ENCODE peak calls at places on chromosomes 2 and 18, in four cellular contexts. One of them, this sample, is unnamed.

GRCh38 chr2:68762665-68763064 is 28.1 kb downstream of the ARHGAP25 start:
- DNase-seq in fibroblast of the aortic adventitia: peak
- DNase-seq in OCI-LY7: peak
- DNase-seq in breast epithelium: no peak
- DNase-seq in this sample: no peak

GRCh38 chr2:16413947-16414346 is 251.7 kb downstream of the CYRIA start:
- DNase-seq in breast epithelium: no peak
- DNase-seq in OCI-LY7: no peak
- DNase-seq in fibroblast of the aortic adventitia: no peak
- DNase-seq in this sample: no peak

GRCh38 chr18:76564117-76564516 is 69.1 kb upstream of the ZNF516 start:
- DNase-seq in fibroblast of the aortic adventitia: peak
- DNase-seq in OCI-LY7: no peak
- DNase-seq in breast epithelium: no peak
- DNase-seq in this sample: no peak

GRCh38 chr2:222952204-222952603 is 91.4 kb downstream of the ACSL3 start:
- DNase-seq in breast epithelium: no peak
- DNase-seq in fibroblast of the aortic adventitia: no peak
- DNase-seq in OCI-LY7: peak
- DNase-seq in this sample: no peak

GRCh38 chr18:3654442-3655253 is 204.7 kb downstream of the TGIF1 start:
- DNase-seq in OCI-LY7: no peak
- DNase-seq in breast epithelium: no peak
- DNase-seq in fibroblast of the aortic adventitia: no peak
- DNase-seq in this sample: no peak

GRCh38 chr2:231069379-231070054 is 12.8 kb downstream of the PSMD1 start:
- DNase-seq in fibroblast of the aortic adventitia: peak
- DNase-seq in breast epithelium: no peak
- DNase-seq in OCI-LY7: no peak
- DNase-seq in this sample: no peak

GRCh38 chr2:6824962-6825361 is 40.7 kb downstream of the CMPK2 start:
- DNase-seq in breast epithelium: no peak
- DNase-seq in OCI-LY7: no peak
- DNase-seq in fibroblast of the aortic adventitia: peak
- DNase-seq in this sample: no peak

GRCh38 chr2:44793322-44793870 is 148.1 kb upstream of the SIX3 start:
- DNase-seq in OCI-LY7: peak
- DNase-seq in fibroblast of the aortic adventitia: peak
- DNase-seq in breast epithelium: no peak
- DNase-seq in this sample: no peak

GRCh38 chr18:43830905-43831304 is 553.6 kb upstream of the SYT4 start:
- DNase-seq in fibroblast of the aortic adventitia: no peak
- DNase-seq in breast epithelium: no peak
- DNase-seq in OCI-LY7: no peak
- DNase-seq in this sample: no peak

GRCh38 chr2:101478561-101479001 is 3.7 kb upstream of the RFX8 start:
- DNase-seq in breast epithelium: no peak
- DNase-seq in OCI-LY7: no peak
- DNase-seq in fibroblast of the aortic adventitia: peak
- DNase-seq in this sample: no peak

GRCh38 chr2:16185671-16186391 is 245.5 kb downstream of the MYCN start:
- DNase-seq in OCI-LY7: no peak
- DNase-seq in fibroblast of the aortic adventitia: no peak
- DNase-seq in breast epithelium: no peak
- DNase-seq in this sample: no peak

GRCh38 chr2:112959109-112959591 is 18.7 kb upstream of the IL36G start:
- DNase-seq in fibroblast of the aortic adventitia: peak
- DNase-seq in OCI-LY7: no peak
- DNase-seq in breast epithelium: no peak
- DNase-seq in this sample: no peak

GRCh38 chr2:168607992-168608391 is 151.9 kb downstream of the CERS6 start:
- DNase-seq in fibroblast of the aortic adventitia: peak
- DNase-seq in OCI-LY7: no peak
- DNase-seq in breast epithelium: no peak
- DNase-seq in this sample: no peak

GRCh38 chr2:43818761-43819160 is 19.9 kb downstream of the ABCG5 start:
- DNase-seq in OCI-LY7: no peak
- DNase-seq in fibroblast of the aortic adventitia: peak
- DNase-seq in breast epithelium: no peak
- DNase-seq in this sample: no peak

GRCh38 chr2:10844083-10844482 is 31.5 kb upstream of the PDIA6 start:
- DNase-seq in OCI-LY7: no peak
- DNase-seq in breast epithelium: no peak
- DNase-seq in fibroblast of the aortic adventitia: peak
- DNase-seq in this sample: no peak

GRCh38 chr18:78582898-78583738 is 396.5 kb upstream of the SALL3 start:
- DNase-seq in fibroblast of the aortic adventitia: no peak
- DNase-seq in OCI-LY7: no peak
- DNase-seq in breast epithelium: no peak
- DNase-seq in this sample: no peak

GRCh38 chr18:41645600-41646360 is 309.3 kb upstream of the PIK3C3 start:
- DNase-seq in fibroblast of the aortic adventitia: no peak
- DNase-seq in breast epithelium: no peak
- DNase-seq in OCI-LY7: no peak
- DNase-seq in this sample: no peak

GRCh38 chr2:69619725-69620124 is 23.8 kb downstream of the AAK1 start:
- DNase-seq in OCI-LY7: no peak
- DNase-seq in fibroblast of the aortic adventitia: no peak
- DNase-seq in breast epithelium: no peak
- DNase-seq in this sample: no peak

GRCh38 chr2:223797811-223798721 is 39.3 kb downstream of the AP1S3 start:
- DNase-seq in breast epithelium: no peak
- DNase-seq in fibroblast of the aortic adventitia: peak
- DNase-seq in OCI-LY7: peak
- DNase-seq in this sample: no peak

GRCh38 chr2:162520959-162521358 is 177.0 kb downstream of the GCA start:
- DNase-seq in breast epithelium: no peak
- DNase-seq in fibroblast of the aortic adventitia: no peak
- DNase-seq in OCI-LY7: no peak
- DNase-seq in this sample: no peak

GRCh38 chr2:158967114-158967730 is 1.2 kb upstream of the TANC1 start:
- DNase-seq in OCI-LY7: no peak
- DNase-seq in fibroblast of the aortic adventitia: no peak
- DNase-seq in breast epithelium: no peak
- DNase-seq in this sample: no peak

GRCh38 chr2:168278424-168278888 is 31.1 kb upstream of the STK39 start:
- DNase-seq in breast epithelium: no peak
- DNase-seq in OCI-LY7: no peak
- DNase-seq in fibroblast of the aortic adventitia: peak
- DNase-seq in this sample: no peak

GRCh38 chr2:45651415-45652089 is at the start of gene PRKCE:
- DNase-seq in breast epithelium: peak
- DNase-seq in OCI-LY7: peak
- DNase-seq in fibroblast of the aortic adventitia: peak
- DNase-seq in this sample: peak

GRCh38 chr2:39468574-39469331 is 31.7 kb upstream of the MAP4K3 start:
- DNase-seq in fibroblast of the aortic adventitia: peak
- DNase-seq in breast epithelium: no peak
- DNase-seq in OCI-LY7: no peak
- DNase-seq in this sample: no peak

GRCh38 chr2:192026064-192026715 is 168.5 kb downstream of the TMEFF2 start:
- DNase-seq in breast epithelium: no peak
- DNase-seq in OCI-LY7: no peak
- DNase-seq in fibroblast of the aortic adventitia: no peak
- DNase-seq in this sample: no peak

GRCh38 chr2:193796847-193797246 is 1602.1 kb upstream of the TMEFF2 start:
- DNase-seq in OCI-LY7: no peak
- DNase-seq in fibroblast of the aortic adventitia: no peak
- DNase-seq in breast epithelium: no peak
- DNase-seq in this sample: no peak

GRCh38 chr18:44609210-44609941 is 71.3 kb upstream of the SETBP1 start:
- DNase-seq in OCI-LY7: no peak
- DNase-seq in fibroblast of the aortic adventitia: no peak
- DNase-seq in breast epithelium: no peak
- DNase-seq in this sample: no peak

GRCh38 chr2:227322530-227323190 is 2.4 kb upstream of the MFF start:
- DNase-seq in fibroblast of the aortic adventitia: no peak
- DNase-seq in breast epithelium: no peak
- DNase-seq in OCI-LY7: no peak
- DNase-seq in this sample: no peak

GRCh38 chr2:37324786-37325624 is at the start of gene PRKD3:
- DNase-seq in fibroblast of the aortic adventitia: peak
- DNase-seq in breast epithelium: no peak
- DNase-seq in OCI-LY7: no peak
- DNase-seq in this sample: peak

GRCh38 chr2:174836345-174836999 is 72.2 kb upstream of the CHRNA1 start:
- DNase-seq in fibroblast of the aortic adventitia: peak
- DNase-seq in OCI-LY7: no peak
- DNase-seq in breast epithelium: no peak
- DNase-seq in this sample: no peak

GRCh38 chr2:38352336-38352735 is 24.7 kb downstream of the ATL2 start:
- DNase-seq in OCI-LY7: peak
- DNase-seq in breast epithelium: no peak
- DNase-seq in fibroblast of the aortic adventitia: no peak
- DNase-seq in this sample: no peak

GRCh38 chr2:117321816-117322215 is 492.7 kb upstream of the DDX18 start:
- DNase-seq in fibroblast of the aortic adventitia: no peak
- DNase-seq in OCI-LY7: no peak
- DNase-seq in breast epithelium: no peak
- DNase-seq in this sample: no peak

GRCh38 chr2:176579608-176580007 is 310.4 kb downstream of the MTX2 start:
- DNase-seq in OCI-LY7: no peak
- DNase-seq in breast epithelium: no peak
- DNase-seq in fibroblast of the aortic adventitia: no peak
- DNase-seq in this sample: no peak

GRCh38 chr2:217837001-217837491 is 165.7 kb downstream of the TNS1 start:
- DNase-seq in OCI-LY7: no peak
- DNase-seq in fibroblast of the aortic adventitia: peak
- DNase-seq in breast epithelium: no peak
- DNase-seq in this sample: no peak
- TF ChIP-seq CTCF in OCI-LY7: no peak
- TF ChIP-seq CTCF in fibroblast of the aortic adventitia: no peak
- TF ChIP-seq CTCF in breast epithelium: no peak
- TF ChIP-seq CTCF in this sample: no peak

GRCh38 chr18:32019251-32019943 is 772 bp downstream of the RNF125 start:
- DNase-seq in fibroblast of the aortic adventitia: peak
- DNase-seq in breast epithelium: peak
- DNase-seq in OCI-LY7: peak
- DNase-seq in this sample: peak
- TF ChIP-seq CTCF in fibroblast of the aortic adventitia: no peak
- TF ChIP-seq CTCF in breast epithelium: no peak
- TF ChIP-seq CTCF in OCI-LY7: peak
- TF ChIP-seq CTCF in this sample: no peak

GRCh38 chr2:70995227-70995729 is 605 bp upstream of the TEX261 start:
- DNase-seq in breast epithelium: no peak
- DNase-seq in OCI-LY7: peak
- DNase-seq in fibroblast of the aortic adventitia: peak
- DNase-seq in this sample: no peak
- TF ChIP-seq CTCF in breast epithelium: peak
- TF ChIP-seq CTCF in OCI-LY7: peak
- TF ChIP-seq CTCF in fibroblast of the aortic adventitia: peak
- TF ChIP-seq CTCF in this sample: peak

DNA sequence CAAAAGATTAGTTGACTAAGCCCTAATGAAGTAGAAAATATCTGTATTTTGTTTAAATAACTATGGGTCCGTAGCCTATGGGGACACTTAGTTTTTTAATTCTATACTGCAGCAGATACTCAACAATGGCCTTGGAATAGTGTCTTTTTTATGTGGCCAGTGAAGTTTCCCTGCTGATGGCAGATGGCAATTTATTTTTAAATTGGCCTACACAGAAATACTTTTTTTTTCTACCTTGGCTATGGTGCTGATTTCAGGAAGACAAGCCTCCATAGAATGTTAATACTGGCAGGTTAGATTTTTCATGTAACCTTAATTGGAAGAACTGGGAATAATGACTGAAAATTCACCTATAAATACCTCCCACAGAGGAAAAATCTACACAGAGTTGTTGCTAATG is 28.9 kb upstream of the FAM98A start:
- DNase-seq in OCI-LY7: no peak
- DNase-seq in breast epithelium: no peak
- DNase-seq in fibroblast of the aortic adventitia: no peak
- DNase-seq in this sample: no peak
- TF ChIP-seq CTCF in OCI-LY7: no peak
- TF ChIP-seq CTCF in breast epithelium: no peak
- TF ChIP-seq CTCF in fibroblast of the aortic adventitia: no peak
- TF ChIP-seq CTCF in this sample: no peak

GRCh38 chr2:42052702-42053481 is 5.1 kb downstream of the PKDCC start:
- DNase-seq in breast epithelium: no peak
- DNase-seq in OCI-LY7: no peak
- DNase-seq in fibroblast of the aortic adventitia: peak
- DNase-seq in this sample: no peak

GRCh38 chr2:42053791-42054656 is 6.2 kb downstream of the PKDCC start:
- DNase-seq in breast epithelium: no peak
- DNase-seq in OCI-LY7: no peak
- DNase-seq in fibroblast of the aortic adventitia: peak
- DNase-seq in this sample: no peak

GRCh38 chr2:42055573-42056514 is 8.0 kb downstream of the PKDCC start:
- DNase-seq in fibroblast of the aortic adventitia: no peak
- DNase-seq in OCI-LY7: no peak
- DNase-seq in breast epithelium: no peak
- DNase-seq in this sample: no peak

GRCh38 chr2:42053482-42053790 is 5.6 kb downstream of the PKDCC start:
- DNase-seq in OCI-LY7: no peak
- DNase-seq in breast epithelium: no peak
- DNase-seq in fibroblast of the aortic adventitia: no peak
- DNase-seq in this sample: no peak

GRCh38 chr2:42054657-42055430 is 7.0 kb downstream of the PKDCC start:
- DNase-seq in OCI-LY7: no peak
- DNase-seq in breast epithelium: no peak
- DNase-seq in fibroblast of the aortic adventitia: no peak
- DNase-seq in this sample: no peak
- TF ChIP-seq CTCF in OCI-LY7: no peak
- TF ChIP-seq CTCF in breast epithelium: no peak
- TF ChIP-seq CTCF in fibroblast of the aortic adventitia: no peak
- TF ChIP-seq CTCF in this sample: no peak

GRCh38 chr18:28438381-28438780 is 261.5 kb upstream of the CDH2 start:
- DNase-seq in breast epithelium: no peak
- DNase-seq in OCI-LY7: no peak
- DNase-seq in fibroblast of the aortic adventitia: no peak
- DNase-seq in this sample: no peak

DNA sequence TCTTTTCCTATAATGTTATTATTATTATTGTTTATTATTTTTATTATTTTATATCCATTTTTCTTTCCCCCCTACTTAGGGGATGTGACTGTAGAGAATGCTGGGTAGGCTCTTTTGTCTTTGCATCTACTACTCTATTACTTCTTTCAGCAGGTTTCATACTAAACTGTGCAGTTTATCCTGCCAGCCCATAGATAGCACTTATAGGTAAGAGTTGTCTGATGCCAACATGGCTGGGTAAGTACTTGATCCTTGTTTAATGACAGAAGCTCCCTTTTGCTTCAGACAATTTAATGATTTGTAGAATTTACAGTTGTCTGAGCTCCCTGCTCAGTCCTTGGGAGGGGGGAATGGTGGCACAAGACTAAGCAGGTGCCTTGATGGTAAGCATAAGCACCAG is 262.9 kb upstream of the CDH2 start:
- DNase-seq in breast epithelium: no peak
- DNase-seq in fibroblast of the aortic adventitia: no peak
- DNase-seq in OCI-LY7: no peak
- DNase-seq in this sample: no peak
- TF ChIP-seq CTCF in breast epithelium: no peak
- TF ChIP-seq CTCF in fibroblast of the aortic adventitia: no peak
- TF ChIP-seq CTCF in OCI-LY7: no peak
- TF ChIP-seq CTCF in this sample: no peak